ENCODE peak calls at places on chromosome 18, in four cellular contexts. K is WTC11, O is HepG2, Z is K562. R is an unnamed sample.

GRCh38 chr18:23453657-23454011 is 547 bp downstream of the RIOK3 start:
- DNase-seq in K (no peak), O (peak), Z (peak), R (no peak)

GRCh38 chr18:7177131-7177744 is 53.7 kb upstream of the LRRC30 start:
- DNase-seq in K (peak), O (peak), Z (peak), R (peak)

GRCh38 chr18:55097406-55098170 is 138.3 kb upstream of the CCDC68 start:
- DNase-seq in K (no peak), O (no peak), Z (peak), R (no peak)

GRCh38 chr18:79010802-79011201 is 31.2 kb downstream of the SALL3 start:
- DNase-seq in K (no peak), O (no peak), Z (no peak), R (no peak)

GRCh38 chr18:70044626-70045025 is 97.0 kb upstream of the CD226 start:
- DNase-seq in K (no peak), O (no peak), Z (no peak), R (peak)

GRCh38 chr18:9069482-9070059 is 32.9 kb upstream of the NDUFV2 start:
- DNase-seq in K (no peak), O (no peak), Z (no peak), R (no peak)

GRCh38 chr18:11074879-11075278 is 74.5 kb downstream of the PIEZO2 start:
- DNase-seq in K (no peak), O (no peak), Z (no peak), R (no peak)

GRCh38 chr18:13868501-13869271 is 44.7 kb downstream of the MC5R start:
- DNase-seq in K (peak), O (no peak), Z (no peak), R (no peak)

GRCh38 chr18:23585897-23586248 is 433 bp downstream of the NPC1 start:
- DNase-seq in K (no peak), O (no peak), Z (no peak), R (no peak)

GRCh38 chr18:8559612-8560011 is 49.6 kb upstream of the RAB12 start:
- DNase-seq in K (no peak), O (no peak), Z (no peak), R (no peak)

GRCh38 chr18:34936772-34937171 is 104.4 kb upstream of the MAPRE2 start:
- DNase-seq in K (no peak), O (no peak), Z (no peak), R (no peak)

GRCh38 chr18:74724186-74724585 is 126.5 kb downstream of the ZNF407 start:
- DNase-seq in K (no peak), O (no peak), Z (no peak), R (no peak)

GRCh38 chr18:9730786-9731185 is 22.7 kb downstream of the RAB31 start:
- DNase-seq in K (no peak), O (no peak), Z (no peak), R (no peak)

GRCh38 chr18:32301976-32302743 is 112.3 kb downstream of the MEP1B start:
- DNase-seq in K (no peak), O (no peak), Z (no peak), R (peak)

GRCh38 chr18:59697236-59697932 is at the start of gene CCBE1:
- DNase-seq in K (peak), O (no peak), Z (peak), R (peak)

GRCh38 chr18:6650756-6651155 is 78.8 kb upstream of the ARHGAP28 start:
- DNase-seq in K (no peak), O (no peak), Z (no peak), R (no peak)

GRCh38 chr18:37520508-37520907 is 45.1 kb downstream of the CELF4 start:
- DNase-seq in K (no peak), O (no peak), Z (no peak), R (no peak)

GRCh38 chr18:79121746-79122474 is 52.7 kb downstream of the ATP9B start:
- DNase-seq in K (no peak), O (no peak), Z (no peak), R (no peak)

GRCh38 chr18:154151-154550 is 4.2 kb upstream of the USP14 start:
- DNase-seq in K (no peak), O (no peak), Z (no peak), R (no peak)

GRCh38 chr18:731185-731584 is 18.8 kb upstream of the ENOSF1 start:
- DNase-seq in K (no peak), O (no peak), Z (peak), R (no peak)

GRCh38 chr18:13915391-13915790 is at the start of gene MC2R:
- DNase-seq in K (no peak), O (no peak), Z (no peak), R (no peak)

GRCh38 chr18:44500820-44501670 is 179.6 kb upstream of the SETBP1 start:
- DNase-seq in K (no peak), O (no peak), Z (no peak), R (no peak)

GRCh38 chr18:14768241-14768640 is 20.3 kb downstream of the ANKRD30B start:
- DNase-seq in K (no peak), O (no peak), Z (no peak), R (no peak)

GRCh38 chr18:58674863-58675472 is 3.7 kb downstream of the MALT1 start:
- DNase-seq in K (no peak), O (no peak), Z (no peak), R (no peak)

GRCh38 chr18:14971461-14972185 is 223.7 kb downstream of the ANKRD30B start:
- DNase-seq in K (no peak), O (no peak), Z (no peak), R (no peak)

GRCh38 chr18:68916734-68917133 is 118.9 kb downstream of the CCDC102B start:
- DNase-seq in K (no peak), O (peak), Z (no peak), R (no peak)

GRCh38 chr18:35245719-35246317 is 5.0 kb downstream of the ZNF397 start:
- DNase-seq in K (no peak), O (no peak), Z (no peak), R (no peak)

GRCh38 chr18:66682855-66683322 is 79.0 kb upstream of the CDH19 start:
- DNase-seq in K (no peak), O (no peak), Z (no peak), R (no peak)

GRCh38 chr18:78169487-78169886 is 810.1 kb upstream of the SALL3 start:
- DNase-seq in K (no peak), O (no peak), Z (no peak), R (no peak)

GRCh38 chr18:677951-678363 is 20.5 kb downstream of the TYMS start:
- DNase-seq in K (no peak), O (no peak), Z (peak), R (no peak)

GRCh38 chr18:7619676-7620075 is 52.6 kb downstream of the PTPRM start:
- DNase-seq in K (no peak), O (no peak), Z (no peak), R (no peak)

DNA sequence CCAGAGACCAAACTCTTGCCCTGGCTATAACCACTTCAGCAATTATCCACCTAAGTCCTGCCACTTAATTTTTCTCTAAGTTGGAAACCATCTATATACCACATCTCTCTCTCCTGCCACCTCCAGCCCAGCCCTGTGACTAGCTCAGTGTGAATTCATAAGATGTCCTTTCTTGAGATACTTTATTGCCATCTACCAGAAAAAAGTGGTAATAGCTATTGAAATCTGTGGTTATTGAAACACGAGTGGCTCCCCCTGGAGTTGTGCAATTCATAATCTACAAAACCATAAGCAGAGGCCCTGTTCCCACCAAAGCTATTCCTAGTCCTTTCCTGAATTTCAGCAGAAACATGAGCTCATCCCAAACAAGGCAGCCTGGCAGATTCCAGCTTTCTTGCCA is 324.0 kb downstream of the TXNL1 start:
- DNase-seq in K (no peak), O (no peak), Z (no peak), R (peak)
- TF ChIP-seq HMGXB4 in K (no peak), O (no peak), Z (no peak), R (no peak)

GRCh38 chr18:48977914-48978313 is 27.1 kb upstream of the SMAD7 start:
- DNase-seq in K (no peak), O (no peak), Z (no peak), R (no peak)

GRCh38 chr18:48982269-48982668 is 31.5 kb upstream of the SMAD7 start:
- DNase-seq in K (no peak), O (peak), Z (peak), R (no peak)

GRCh38 chr18:48983793-48984437 is 33.1 kb upstream of the SMAD7 start:
- DNase-seq in K (no peak), O (peak), Z (peak), R (no peak)

GRCh38 chr18:48975817-48976649 is 25.3 kb upstream of the SMAD7 start:
- DNase-seq in K (peak), O (no peak), Z (peak), R (peak)

DNA sequence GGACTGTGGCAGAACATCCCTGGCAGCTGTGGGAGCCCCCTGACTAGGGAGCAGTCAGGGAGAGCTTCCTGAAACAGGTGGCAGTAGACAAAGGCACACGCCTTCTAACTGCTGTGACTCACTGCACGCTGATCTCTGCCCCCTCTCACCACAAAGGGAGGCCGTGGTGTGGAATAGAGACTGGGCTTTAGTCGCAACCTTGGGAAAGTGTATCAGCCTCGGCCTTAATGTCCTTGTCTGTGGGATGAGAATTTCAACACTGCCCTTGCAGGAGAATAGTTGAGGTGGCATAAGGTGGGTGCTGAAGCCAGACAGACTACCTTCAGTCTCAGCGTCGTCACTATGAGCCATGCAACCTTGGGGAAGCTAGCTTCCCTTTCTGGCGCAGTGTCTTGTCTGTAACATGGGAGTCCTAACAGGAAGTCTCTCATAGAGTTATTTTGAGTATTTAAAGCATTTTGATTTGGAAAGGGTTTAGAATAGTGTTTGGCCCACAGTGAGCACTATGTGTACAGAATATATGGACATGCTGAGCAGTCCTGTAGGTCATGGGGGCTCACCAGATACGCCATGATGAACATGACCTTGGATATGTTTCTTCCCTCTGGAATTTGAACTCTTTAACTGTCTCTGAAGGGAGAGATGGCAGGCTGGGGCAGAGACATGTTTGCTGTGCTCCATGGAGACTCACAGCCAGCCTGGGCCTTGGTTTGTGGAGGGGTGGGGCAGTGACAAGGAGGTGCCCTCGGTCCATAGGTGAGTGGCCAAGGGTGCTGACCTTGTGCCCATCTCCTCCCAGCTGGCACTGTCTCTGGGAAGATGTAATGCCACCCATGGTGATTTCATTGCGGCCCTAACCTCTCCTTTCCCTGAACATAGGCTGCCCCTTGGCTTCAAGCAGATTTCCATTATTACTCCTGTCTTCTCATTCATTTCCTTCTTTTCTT is 29.5 kb upstream of the SMAD7 start:
- DNase-seq in K (no peak), O (peak), Z (no peak), R (no peak)
- TF ChIP-seq HMGXB4 in K (no peak), O (no peak), Z (no peak), R (no peak)

DNA sequence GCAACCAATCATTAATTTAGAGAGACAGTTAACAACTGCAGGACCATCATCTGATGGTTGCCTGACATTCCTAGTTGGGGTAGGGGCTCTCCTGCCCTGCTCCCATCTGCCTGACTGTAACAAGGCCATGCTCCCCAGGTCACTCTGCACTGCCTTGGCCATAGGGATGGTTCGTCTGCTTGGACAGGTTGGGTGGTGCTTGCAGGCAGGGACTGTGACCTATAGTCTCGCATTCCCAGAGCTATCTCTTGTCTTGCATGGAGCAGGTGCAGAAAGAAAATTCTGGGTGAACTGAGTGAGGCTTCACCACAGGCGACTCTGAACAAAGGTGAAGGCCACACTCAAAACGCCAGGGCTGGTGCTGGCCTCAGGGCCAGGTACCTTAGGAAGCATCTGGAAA is 64.7 kb downstream of the EMILIN2 start:
- DNase-seq in K (no peak), O (no peak), Z (no peak), R (no peak)
- TF ChIP-seq HMGXB4 in K (no peak), O (no peak), Z (no peak), R (no peak)

GRCh38 chr18:26531600-26532150 is 16.7 kb downstream of the KCTD1 start:
- DNase-seq in K (no peak), O (no peak), Z (no peak), R (no peak)

GRCh38 chr18:26535630-26536029 is 12.7 kb downstream of the KCTD1 start:
- DNase-seq in K (no peak), O (no peak), Z (no peak), R (no peak)

GRCh38 chr18:26536664-26537063 is 11.7 kb downstream of the KCTD1 start:
- DNase-seq in K (no peak), O (no peak), Z (no peak), R (no peak)

GRCh38 chr18:26536032-26536431 is 12.3 kb downstream of the KCTD1 start:
- DNase-seq in K (no peak), O (no peak), Z (no peak), R (no peak)

GRCh38 chr18:26532367-26533340 is 15.7 kb downstream of the KCTD1 start:
- DNase-seq in K (no peak), O (no peak), Z (no peak), R (no peak)
- TF ChIP-seq HMGXB4 in K (no peak), O (no peak), Z (no peak), R (no peak)

GRCh38 chr18:48575301-48575657 is 36.4 kb downstream of the CTIF start:
- DNase-seq in K (no peak), O (no peak), Z (no peak), R (no peak)

GRCh38 chr18:48574667-48575300 is 36.0 kb downstream of the CTIF start:
- DNase-seq in K (no peak), O (no peak), Z (no peak), R (no peak)

GRCh38 chr18:48576454-48576766 is 37.6 kb downstream of the CTIF start:
- DNase-seq in K (no peak), O (no peak), Z (no peak), R (no peak)

GRCh38 chr18:48577478-48578190 is 38.8 kb downstream of the CTIF start:
- DNase-seq in K (no peak), O (no peak), Z (no peak), R (no peak)

GRCh38 chr18:48575658-48576453 is 37.0 kb downstream of the CTIF start:
- DNase-seq in K (no peak), O (peak), Z (no peak), R (no peak)
- TF ChIP-seq HMGXB4 in K (no peak), O (peak), Z (no peak), R (no peak)

DNA sequence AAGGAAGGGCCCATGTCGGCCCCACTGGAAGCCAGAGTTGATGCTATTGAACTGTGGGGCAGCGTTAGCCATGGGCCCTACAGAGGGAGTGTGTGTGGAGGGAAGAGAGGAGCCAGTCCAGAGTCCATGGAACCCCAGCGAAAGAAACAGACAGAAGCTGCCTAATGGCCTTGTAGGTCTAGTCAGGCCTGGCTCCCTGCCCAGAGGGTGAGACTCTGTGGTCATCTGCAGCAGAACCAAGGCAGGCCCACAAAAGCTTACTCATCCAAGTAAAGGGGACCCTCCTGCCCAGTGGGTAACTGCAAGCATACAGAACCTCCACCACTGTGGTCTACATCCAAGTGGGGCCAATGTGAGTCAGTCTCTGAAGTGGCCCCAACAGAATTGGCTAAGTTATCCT is 439.8 kb downstream of the TGIF1 start:
- DNase-seq in K (no peak), O (peak), Z (no peak), R (no peak)
- TF ChIP-seq HMGXB4 in K (no peak), O (no peak), Z (no peak), R (no peak)

DNA sequence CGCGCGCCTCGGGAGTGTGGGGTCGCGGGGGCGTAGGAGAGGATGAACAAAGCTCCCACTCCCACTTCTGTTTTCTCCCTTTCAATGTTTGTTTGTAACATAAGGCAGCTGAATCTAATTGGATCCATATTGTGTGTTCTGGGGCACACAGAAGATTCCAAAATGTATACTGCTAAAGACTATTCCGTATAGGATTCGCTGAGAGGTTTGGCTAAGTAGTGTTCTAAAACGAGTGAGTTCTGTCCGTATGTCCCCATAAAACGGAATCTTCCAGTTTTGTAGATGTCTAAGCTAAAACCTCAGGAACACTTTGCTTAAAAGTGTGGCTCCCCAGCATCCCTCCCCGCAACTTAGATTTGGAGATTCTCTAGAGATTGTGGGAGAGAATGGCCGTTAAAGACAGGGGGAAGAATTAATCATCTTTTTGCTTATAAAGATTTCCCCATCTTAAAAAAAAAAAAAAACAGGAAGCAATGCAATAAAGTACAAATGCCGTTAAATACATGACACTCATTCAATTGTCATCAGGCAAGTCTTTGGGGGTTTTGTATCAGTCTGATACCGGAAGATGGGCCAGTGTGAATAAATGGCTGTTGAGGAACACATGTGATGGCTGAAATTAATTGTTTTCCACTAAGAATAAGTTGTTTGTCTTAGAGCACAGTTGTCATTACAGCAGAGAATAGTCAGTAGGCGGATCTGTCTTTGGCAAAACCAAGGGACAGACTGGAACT is 1.5 kb downstream of the EMILIN2 start:
- DNase-seq in K (no peak), O (no peak), Z (peak), R (no peak)
- TF ChIP-seq HMGXB4 in K (no peak), O (no peak), Z (no peak), R (no peak)

GRCh38 chr18:21978546-21979170 is 190.7 kb upstream of the GATA6 start:
- DNase-seq in K (no peak), O (peak), Z (no peak), R (no peak)
- TF ChIP-seq HMGXB4 in K (no peak), O (no peak), Z (no peak), R (no peak)

GRCh38 chr18:45517181-45517741 is 98.0 kb upstream of the SLC14A2 start:
- DNase-seq in K (no peak), O (no peak), Z (no peak), R (no peak)
- TF ChIP-seq HMGXB4 in K (no peak), O (no peak), Z (no peak), R (no peak)

DNA sequence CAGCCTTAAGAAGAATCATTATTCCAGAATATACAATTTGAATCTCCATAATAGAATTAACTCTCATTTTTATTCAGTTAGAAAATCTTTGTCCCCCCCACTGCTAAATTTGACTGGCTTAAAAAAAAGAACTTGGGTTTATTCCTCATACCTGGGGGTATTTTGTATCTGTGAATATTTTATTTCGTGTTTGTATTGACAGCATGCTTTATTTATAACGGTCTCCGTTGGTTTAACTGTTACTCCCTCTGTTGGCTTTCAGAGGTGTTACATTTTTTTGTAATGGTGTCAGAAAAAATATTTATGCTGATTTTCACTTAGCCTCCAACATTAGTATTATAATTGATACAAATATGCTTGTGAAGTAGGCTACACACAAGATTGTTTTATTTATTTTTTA is 109.1 kb downstream of the HAUS1 start:
- DNase-seq in K (no peak), O (peak), Z (no peak), R (peak)
- TF ChIP-seq HMGXB4 in K (no peak), O (no peak), Z (no peak), R (no peak)

R was measured in A549.